ENCODE peak calls at places on chromosomes 11 and 22, in five cellular contexts. B is fibroblast of lung; U is CD8-positive, alpha-beta T cell; W is SK-N-SH; O is cardiac muscle cell. X is an unnamed sample.

GRCh38 chr11:68503792-68504191 is 43.2 kb downstream of the PPP6R3 start:
- DNase-seq in B (no peak), U (no peak), W (no peak), O (no peak), X (no peak)

GRCh38 chr22:36201630-36202312 is at the start of gene APOL4:
- DNase-seq in B (peak; percentile 52), U (no peak), W (peak; percentile 61), O (no peak), X (peak; percentile 56)

GRCh38 chr22:46998346-46998745 is 235.9 kb downstream of the TBC1D22A start:
- DNase-seq in B (no peak), U (no peak), W (no peak), O (no peak), X (no peak)

GRCh38 chr22:39423976-39424375 is 24.4 kb downstream of the TAB1 start:
- DNase-seq in B (no peak), U (no peak), W (no peak), O (no peak), X (no peak)

GRCh38 chr22:39900306-39901227 is at the start of gene GRAP2:
- DNase-seq in B (no peak), U (peak; percentile 74), W (no peak), O (no peak), X (no peak)

GRCh38 chr22:39713799-39714290 is 143.3 kb downstream of the CACNA1I start:
- DNase-seq in B (no peak), U (no peak), W (no peak), O (no peak), X (no peak)

GRCh38 chr22:36017661-36018091 is 10.9 kb downstream of the RBFOX2 start:
- DNase-seq in B (no peak), U (no peak), W (peak; percentile 68), O (no peak), X (no peak)

GRCh38 chr22:29799217-29799680 is 32.1 kb downstream of the UQCR10 start:
- DNase-seq in B (peak; percentile 95), U (no peak), W (peak; percentile 71), O (no peak), X (peak; percentile 78)

GRCh38 chr11:129828301-129828836 is 12.7 kb downstream of the TMEM45B start:
- DNase-seq in B (no peak), U (no peak), W (no peak), O (no peak), X (peak; percentile 67)

GRCh38 chr11:35955636-35956035 is 11.8 kb downstream of the LDLRAD3 start:
- DNase-seq in B (no peak), U (no peak), W (peak; percentile 22), O (no peak), X (no peak)
- H3K9me3 ChIP-seq in B (no peaks in the 10 kb centered on the region), U (no peaks in the 10 kb centered on the region), W (no peaks in the 10 kb centered on the region), O (no peaks in the 10 kb centered on the region), X (no peaks in the 10 kb centered on the region)

GRCh38 chr11:76208829-76209670 is 2.7 kb upstream of the WNT11 start:
- DNase-seq in B (peak; percentile 37), U (peak; percentile 76), W (peak; percentile 92), O (peak; percentile 88), X (peak; percentile 88)
- H3K4me1 ChIP-seq in B (peaks cover 8% of the 10 kb centered on the region), U (peaks cover 39% of the 10 kb centered on the region), W (peaks cover 37% of the 10 kb centered on the region), O (peaks cover 9% of the 10 kb centered on the region), X (peaks cover 39% of the 10 kb centered on the region)

DNA sequence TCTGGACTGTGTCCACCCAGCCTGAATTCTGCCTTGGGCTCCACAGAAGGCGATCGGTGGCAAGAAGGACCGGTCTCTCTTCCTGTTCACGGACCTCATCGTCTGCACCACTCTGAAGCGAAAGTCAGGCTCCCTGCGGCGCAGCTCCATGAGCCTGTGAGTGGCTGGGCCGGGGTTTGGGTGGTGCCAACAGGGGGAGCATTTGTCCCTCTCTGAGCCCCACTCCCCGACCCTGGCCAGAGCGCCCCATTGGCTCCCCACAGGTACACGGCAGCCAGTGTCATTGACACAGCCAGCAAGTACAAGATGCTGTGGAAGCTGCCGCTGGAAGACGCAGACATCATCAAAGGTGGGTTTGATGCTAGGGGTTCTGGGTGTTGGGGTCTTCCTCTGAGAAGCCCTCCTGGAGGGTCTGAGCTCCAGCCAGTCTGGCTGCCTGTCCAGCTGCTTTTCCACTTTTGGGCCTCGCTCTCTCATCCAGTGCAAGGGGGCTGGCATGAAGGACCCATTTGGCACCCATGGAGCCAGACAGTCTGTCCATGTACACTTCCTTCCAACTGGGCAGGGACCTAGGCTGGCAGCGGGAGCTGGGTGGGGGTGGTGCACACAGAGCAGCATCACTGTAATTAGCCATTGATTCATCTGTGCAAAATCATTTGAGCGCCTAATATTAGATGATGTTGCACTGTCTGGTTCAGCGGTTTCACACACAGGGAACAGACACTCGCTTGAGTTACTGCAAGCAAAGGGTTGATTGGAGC is 19.0 kb upstream of the RELT start:
- DNase-seq in B (no peak), U (no peak), W (no peak), O (no peak), X (no peak)
- H3K27ac ChIP-seq in B (no peak overlapping the region), U (no peak overlapping the region), W (no peak overlapping the region), O (no peak overlapping the region), X (no peak overlapping the region)

GRCh38 chr22:49487950-49488349 is 339.7 kb downstream of the BRD1 start:
- DNase-seq in B (no peak), U (no peak), W (no peak), O (no peak), X (peak; percentile 50)
- H3K9me3 ChIP-seq in B (no peaks in the 10 kb centered on the region), U (no peaks in the 10 kb centered on the region), W (no peaks in the 10 kb centered on the region), O (no peaks in the 10 kb centered on the region), X (no peaks in the 10 kb centered on the region)

GRCh38 chr11:12246169-12246568 is 131.2 kb upstream of the PARVA start:
- DNase-seq in B (no peak), U (no peak), W (peak; percentile 67), O (no peak), X (no peak)
- H3K4me1 ChIP-seq in B (peaks cover 6% of the 10 kb centered on the region), U (peaks cover 22% of the 10 kb centered on the region), W (peaks cover 37% of the 10 kb centered on the region), O (peaks cover 11% of the 10 kb centered on the region), X (peaks cover 16% of the 10 kb centered on the region)

X was measured in hepatocyte.